ENCODE peak calls at places on chromosomes 5 and 9, in eight cellular contexts. R, L, G, W, X, N, C and Q are unnamed samples.

GRCh38 chr5:10550222-10550995 is 13.5 kb upstream of the ANKRD33B start:
- DNase-seq in X (no peak), G (no peak), N (no peak), W (no peak), R (no peak), L (no peak), C (no peak), Q (no peak)

GRCh38 chr5:67165524-67166459 is 30.8 kb downstream of the CD180 start:
- DNase-seq in G (peak), X (peak), W (peak), N (peak), R (peak), C (peak), L (no peak), Q (no peak)

GRCh38 chr9:114122628-114123027 is 23.5 kb upstream of the KIF12 start:
- DNase-seq in N (no peak), R (no peak), X (no peak), G (no peak), C (no peak), W (no peak), L (no peak), Q (no peak)

GRCh38 chr9:80175286-80175906 is 603.6 kb downstream of the TLE4 start:
- DNase-seq in C (peak), N (peak), X (peak), R (no peak), W (no peak), L (peak), G (no peak), Q (no peak)

GRCh38 chr5:150448353-150448752 is 1.2 kb downstream of the RPS14 start:
- DNase-seq in G (no peak), X (no peak), R (no peak), W (no peak), N (no peak), C (no peak), L (no peak), Q (no peak)

GRCh38 chr5:160064979-160065619 is 54.2 kb downstream of the PWWP2A start:
- DNase-seq in N (peak), X (no peak), G (no peak), W (no peak), C (no peak), L (no peak), R (no peak), Q (no peak)

GRCh38 chr9:121242955-121243346 is 25.0 kb upstream of the GSN start:
- DNase-seq in C (no peak), X (no peak), L (no peak), W (no peak), R (no peak), N (no peak), G (no peak), Q (no peak)

GRCh38 chr5:127876384-127876783 is 173.2 kb downstream of the CCDC192 start:
- DNase-seq in X (no peak), N (no peak), W (no peak), L (no peak), R (no peak), C (no peak), G (no peak), Q (no peak)

GRCh38 chr9:107624216-107624948 is 134.8 kb upstream of the KLF4 start:
- DNase-seq in C (no peak), W (no peak), X (no peak), N (no peak), G (peak), R (no peak), L (no peak), Q (no peak)

GRCh38 chr9:133704711-133705181 is 33.4 kb downstream of the SARDH start:
- DNase-seq in L (no peak), X (no peak), C (no peak), G (peak), W (no peak), N (no peak), R (no peak), Q (no peak)

GRCh38 chr5:171957591-171958251 is 48.7 kb downstream of the FBXW11 start:
- DNase-seq in G (no peak), C (peak), L (no peak), R (peak), N (no peak), X (peak), W (no peak), Q (no peak)

GRCh38 chr9:135220601-135221575 is 133.4 kb downstream of the OLFM1 start:
- DNase-seq in L (no peak), N (no peak), W (no peak), X (no peak), G (no peak), R (no peak), C (no peak), Q (no peak)

GRCh38 chr9:112642126-112642525 is 75.8 kb downstream of the INIP start:
- DNase-seq in R (no peak), N (no peak), G (no peak), L (no peak), W (no peak), C (no peak), X (no peak), Q (no peak)

GRCh38 chr9:117121331-117121730 is 293.5 kb downstream of the ASTN2 start:
- DNase-seq in C (no peak), W (no peak), N (peak), L (no peak), X (peak), G (no peak), R (no peak), Q (no peak)

GRCh38 chr5:86679529-86679928 is 61.8 kb downstream of the COX7C start:
- DNase-seq in C (no peak), L (peak), R (no peak), W (no peak), X (peak), N (peak), G (peak), Q (peak)

GRCh38 chr9:1837453-1838084 is 177.6 kb upstream of the SMARCA2 start:
- DNase-seq in X (peak), G (no peak), W (peak), L (no peak), C (peak), N (no peak), R (peak), Q (no peak)

GRCh38 chr9:79570449-79571308 is 1.1 kb upstream of the TLE4 start:
- DNase-seq in N (peak), G (peak), X (peak), L (no peak), W (peak), R (peak), C (no peak), Q (no peak)

GRCh38 chr5:173640166-173640804 is 23.8 kb upstream of the BOD1 start:
- DNase-seq in W (no peak), N (no peak), R (no peak), G (no peak), C (no peak), X (peak), L (no peak), Q (no peak)